ENCODE peak calls at places on chromosomes 13 and 19, in seven cellular contexts. J is GM04503, G is NCI-H2171, S is HS-27A, U is astrocyte, C is nucleus accumbens, I is right cardiac atrium. H is an unnamed sample.

GRCh38 chr13:84255226-84255625 is 373.0 kb upstream of the SLITRK1 start:
- DNase-seq in J (no peak), G (no peak), S (no peak), U (no peak), C (no peak), I (no peak), H (no peak)

GRCh38 chr19:11479470-11480080 is 1.3 kb downstream of the ELAVL3 start:
- DNase-seq in J (no peak), G (no peak), S (no peak), U (no peak), C (peak), I (peak), H (no peak)

GRCh38 chr13:44575741-44576395 is at the start of gene TSC22D1:
- DNase-seq in J (no peak), G (peak), S (no peak), U (peak), C (peak), I (peak), H (peak)

GRCh38 chr13:99415851-99416331 is 85.4 kb upstream of the TM9SF2 start:
- DNase-seq in J (no peak), G (no peak), S (no peak), U (no peak), C (no peak), I (no peak), H (no peak)

GRCh38 chr19:46350758-46351159 is 3.9 kb downstream of the PPP5C start:
- DNase-seq in J (no peak), G (no peak), S (no peak), U (no peak), C (no peak), I (no peak), H (no peak)

GRCh38 chr13:66399873-66400272 is 830.3 kb downstream of the PCDH9 start:
- DNase-seq in J (no peak), G (no peak), S (no peak), U (no peak), C (no peak), I (no peak), H (no peak)

GRCh38 chr19:49338023-49338677 is 2.9 kb downstream of the CD37 start:
- DNase-seq in J (no peak), G (no peak), S (no peak), U (no peak), C (no peak), I (no peak), H (no peak)

GRCh38 chr19:19321143-19321577 is 531 bp downstream of the MAU2 start:
- DNase-seq in J (no peak), G (peak), S (no peak), U (no peak), C (no peak), I (no peak), H (no peak)

GRCh38 chr19:2686347-2686746 is 16.1 kb downstream of the GNG7 start:
- DNase-seq in J (no peak), G (no peak), S (no peak), U (no peak), C (no peak), I (no peak), H (no peak)